ENCODE peak calls at places on chromosomes 12 and 14, in seven cellular contexts. B, T, W, M, E, P and C are unnamed samples.

GRCh38 chr14:63725786-63726185 is 2.1 kb downstream of the SGPP1 start:
- DNase-seq in W (no peak), T (no peak), B (no peak), P (no peak), E (no peak), M (no peak), C (no peak)

GRCh38 chr12:24054411-24054810 is 104.9 kb upstream of the SOX5 start:
- DNase-seq in M (no peak), B (no peak), E (no peak), T (no peak), P (no peak), W (no peak), C (no peak)

GRCh38 chr14:53368714-53369191 is 215.6 kb upstream of the DDHD1 start:
- DNase-seq in T (peak), M (no peak), P (no peak), B (no peak), E (peak), W (no peak), C (no peak)

GRCh38 chr14:62185078-62185477 is 422.9 kb downstream of the SNAPC1 start:
- DNase-seq in P (no peak), W (no peak), T (no peak), M (no peak), E (no peak), B (no peak), C (no peak)

GRCh38 chr12:94150483-94151225 is 2.3 kb downstream of the PLXNC1 start:
- DNase-seq in W (no peak), E (no peak), T (no peak), P (no peak), B (no peak), M (no peak), C (no peak)

GRCh38 chr12:24668563-24668962 is 280.3 kb downstream of the BCAT1 start:
- DNase-seq in E (no peak), W (no peak), B (no peak), P (no peak), T (no peak), M (no peak), C (no peak)

GRCh38 chr12:100251917-100252316 is 15.0 kb downstream of the DEPDC4 start:
- DNase-seq in E (no peak), B (no peak), T (no peak), M (no peak), P (no peak), W (no peak), C (no peak)

GRCh38 chr12:68451261-68452091 is 119.3 kb upstream of the MDM1 start:
- DNase-seq in M (no peak), B (no peak), W (no peak), P (no peak), T (peak), E (peak), C (no peak)

GRCh38 chr14:32998433-32998832 is 59.8 kb downstream of the NPAS3 start:
- DNase-seq in B (no peak), W (no peak), M (no peak), P (no peak), E (no peak), T (no peak), C (no peak)

GRCh38 chr14:64501326-64502171 is 2.1 kb downstream of the ZBTB25 start:
- DNase-seq in P (no peak), W (no peak), E (no peak), T (no peak), B (no peak), M (peak), C (no peak)

GRCh38 chr12:7017870-7018349 is 366 bp downstream of the LPCAT3 start:
- DNase-seq in W (peak), P (no peak), E (no peak), B (no peak), M (no peak), T (no peak), C (no peak)

GRCh38 chr12:110015132-110015531 is 15.9 kb downstream of the ANKRD13A start:
- DNase-seq in B (no peak), E (no peak), W (no peak), P (no peak), M (no peak), T (no peak), C (no peak)

GRCh38 chr12:112430929-112431328 is 12.2 kb downstream of the PTPN11 start:
- DNase-seq in P (no peak), T (no peak), E (no peak), M (no peak), W (no peak), B (no peak), C (no peak)

GRCh38 chr12:13537623-13538022 is 341.1 kb downstream of the EMP1 start:
- DNase-seq in E (no peak), B (no peak), P (no peak), T (no peak), M (no peak), W (no peak), C (no peak)

GRCh38 chr14:94844593-94844992 is 74.7 kb upstream of the GSC start:
- DNase-seq in P (no peak), B (no peak), T (no peak), M (no peak), W (no peak), E (no peak), C (no peak)

GRCh38 chr12:117365072-117365616 is 3.7 kb upstream of the NOS1 start:
- DNase-seq in B (no peak), M (no peak), W (no peak), P (no peak), E (no peak), T (no peak), C (no peak)

GRCh38 chr14:68977741-68978549 is 1.2 kb downstream of the ACTN1 start:
- DNase-seq in M (peak), E (peak), T (no peak), P (peak), W (peak), B (no peak), C (peak)

GRCh38 chr12:5391638-5392037 is 40.3 kb upstream of the NTF3 start:
- DNase-seq in B (no peak), P (no peak), T (no peak), E (no peak), W (no peak), M (no peak), C (no peak)

GRCh38 chr12:116879509-116880212 is 1.6 kb downstream of the HRK start:
- DNase-seq in B (no peak), M (no peak), E (no peak), T (no peak), P (no peak), W (no peak), C (no peak)

GRCh38 chr12:24038211-24038997 is 88.9 kb upstream of the SOX5 start:
- DNase-seq in W (no peak), P (no peak), M (no peak), B (no peak), T (no peak), E (no peak), C (no peak)

GRCh38 chr14:92890830-92891598 is 31.9 kb upstream of the CHGA start:
- DNase-seq in M (no peak), P (no peak), T (no peak), E (no peak), B (no peak), W (no peak), C (no peak)

GRCh38 chr12:23140710-23141109 is 515.7 kb downstream of the ETNK1 start:
- DNase-seq in W (no peak), M (no peak), B (no peak), T (no peak), P (no peak), E (no peak), C (no peak)

GRCh38 chr12:102702447-102703114 is 214.5 kb downstream of the PAH start:
- DNase-seq in P (peak), E (peak), M (peak), T (peak), W (no peak), B (no peak), C (no peak)

GRCh38 chr12:3272958-3273357 is 195.8 kb downstream of the TSPAN9 start:
- DNase-seq in T (no peak), M (no peak), P (no peak), W (no peak), B (no peak), E (no peak), C (no peak)

GRCh38 chr14:67918838-67919237 is 99.3 kb downstream of the RAD51B start:
- DNase-seq in M (no peak), E (no peak), B (no peak), P (no peak), W (no peak), T (no peak), C (no peak)

GRCh38 chr12:94704452-94704871 is 54.1 kb upstream of the TMCC3 start:
- DNase-seq in W (no peak), T (peak), B (no peak), E (peak), M (no peak), P (no peak), C (no peak)

GRCh38 chr12:121720762-121721161 is 8.2 kb downstream of the TMEM120B start:
- DNase-seq in P (no peak), B (no peak), W (no peak), M (no peak), T (no peak), E (no peak), C (no peak)

GRCh38 chr12:27220057-27220987 is 23.8 kb upstream of the STK38L start:
- DNase-seq in P (no peak), E (no peak), W (no peak), T (no peak), B (no peak), M (no peak), C (no peak)

GRCh38 chr12:101745481-101745880 is 6.2 kb upstream of the SYCP3 start:
- DNase-seq in M (no peak), P (no peak), T (no peak), W (no peak), B (no peak), E (no peak), C (no peak)

GRCh38 chr12:25328082-25328712 is 77.5 kb upstream of the KRAS start:
- DNase-seq in P (no peak), T (no peak), E (no peak), B (no peak), M (no peak), W (no peak), C (no peak)

GRCh38 chr14:36518586-36519430 is 1.2 kb downstream of the NKX2-1 start:
- DNase-seq in P (no peak), B (no peak), E (no peak), W (no peak), M (no peak), T (no peak), C (peak)

GRCh38 chr12:7645395-7646177 is 20.1 kb downstream of the APOBEC1 start:
- DNase-seq in P (no peak), M (no peak), T (no peak), B (no peak), W (no peak), E (no peak), C (no peak)

GRCh38 chr12:132161796-132162507 is 17.7 kb downstream of the NOC4L start:
- DNase-seq in B (no peak), T (no peak), P (no peak), W (no peak), M (no peak), E (no peak), C (no peak)

GRCh38 chr12:132164426-132164825 is 20.2 kb downstream of the NOC4L start:
- DNase-seq in T (no peak), B (no peak), W (no peak), M (no peak), P (no peak), E (no peak), C (no peak)

GRCh38 chr12:132162508-132163031 is 18.3 kb downstream of the NOC4L start:
- DNase-seq in P (no peak), E (no peak), M (peak), W (no peak), T (peak), B (no peak), C (no peak)

GRCh38 chr12:132163911-132164288 is 19.6 kb downstream of the NOC4L start:
- DNase-seq in T (no peak), P (no peak), E (no peak), M (no peak), B (no peak), W (no peak), C (no peak)

GRCh38 chr12:132163041-132163910 is 19.0 kb downstream of the NOC4L start:
- DNase-seq in E (no peak), T (no peak), P (no peak), W (no peak), M (peak), B (no peak), C (no peak)
- TF ChIP-seq CTCF in E (no peak), T (no peak), P (no peak), W (no peak), M (no peak), B (no peak), C (no peak)

GRCh38 chr12:30989754-30990153 is 63.2 kb downstream of the TSPAN11 start:
- DNase-seq in E (no peak), B (no peak), P (peak), T (no peak), W (no peak), M (peak), C (no peak)
- TF ChIP-seq CTCF in E (peak), B (peak), P (no peak), T (peak), W (no peak), M (no peak), C (peak)

DNA sequence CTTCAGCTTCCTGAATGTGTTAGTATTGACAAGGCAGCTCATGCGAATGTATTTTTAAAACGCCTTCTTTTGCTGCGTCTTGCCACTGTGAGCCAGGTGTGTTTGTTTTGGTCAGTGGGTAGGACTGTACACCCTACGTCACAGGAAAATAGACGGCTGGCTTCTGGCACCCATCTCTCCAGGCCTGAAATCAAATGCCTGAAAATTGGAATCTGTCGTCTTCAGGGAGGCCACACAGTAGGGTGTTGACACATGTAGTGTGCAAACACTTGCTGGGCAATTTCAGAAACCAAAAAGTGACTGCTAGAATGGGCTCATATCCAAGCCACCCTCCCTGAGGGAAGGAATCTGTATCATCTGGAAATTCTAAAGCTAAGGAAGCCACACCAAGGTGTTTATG is 209.3 kb downstream of the TTC8 start:
- DNase-seq in T (no peak), E (no peak), W (no peak), M (peak), B (no peak), P (no peak), C (no peak)
- TF ChIP-seq CTCF in T (no peak), E (no peak), W (no peak), M (no peak), B (no peak), P (no peak), C (no peak)

GRCh38 chr12:49283541-49284429 is 11.2 kb upstream of the PRPH start:
- DNase-seq in E (no peak), M (no peak), P (no peak), T (no peak), B (no peak), W (no peak), C (no peak)
- TF ChIP-seq CTCF in E (peak), M (no peak), P (no peak), T (no peak), B (no peak), W (no peak), C (no peak)

DNA sequence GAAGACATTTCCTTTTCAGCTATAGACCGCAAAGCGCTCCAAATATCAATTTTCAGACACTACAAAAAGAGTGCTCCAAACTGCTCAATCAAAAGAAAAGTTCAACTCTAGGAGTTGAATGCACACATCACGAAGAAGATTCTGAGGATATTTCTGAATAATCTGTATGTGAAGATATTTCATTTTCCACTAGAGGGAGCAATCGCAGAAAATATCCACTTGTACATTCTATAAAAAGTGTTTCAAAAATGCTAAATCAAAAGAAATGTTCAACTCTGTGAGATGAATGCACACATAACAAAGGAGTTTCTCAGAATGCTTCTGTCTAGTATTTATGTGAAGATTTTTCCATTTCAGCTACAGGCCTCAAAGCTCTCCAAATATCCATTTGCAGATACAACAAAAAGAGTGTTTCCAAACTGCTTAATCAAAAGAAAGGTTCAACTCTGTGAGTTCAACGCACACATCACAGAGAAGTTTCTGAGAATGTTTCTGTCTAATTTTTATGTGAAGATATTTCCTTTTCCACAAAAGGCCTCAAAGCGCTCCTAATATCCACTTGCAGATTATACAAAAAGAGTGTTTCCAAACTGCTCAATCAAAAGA is 643.8 kb upstream of the ALG10B start:
- DNase-seq in M (no peak), W (no peak), B (no peak), P (no peak), E (no peak), T (no peak), C (no peak)
- TF ChIP-seq CTCF in M (no peak), W (no peak), B (peak), P (peak), E (no peak), T (no peak), C (no peak)

GRCh38 chr12:51390457-51391046 is 654 bp downstream of the GALNT6 start:
- DNase-seq in E (no peak), M (no peak), B (no peak), P (no peak), T (no peak), W (no peak), C (no peak)
- TF ChIP-seq CTCF in E (no peak), M (no peak), B (no peak), P (no peak), T (no peak), W (no peak), C (no peak)

DNA sequence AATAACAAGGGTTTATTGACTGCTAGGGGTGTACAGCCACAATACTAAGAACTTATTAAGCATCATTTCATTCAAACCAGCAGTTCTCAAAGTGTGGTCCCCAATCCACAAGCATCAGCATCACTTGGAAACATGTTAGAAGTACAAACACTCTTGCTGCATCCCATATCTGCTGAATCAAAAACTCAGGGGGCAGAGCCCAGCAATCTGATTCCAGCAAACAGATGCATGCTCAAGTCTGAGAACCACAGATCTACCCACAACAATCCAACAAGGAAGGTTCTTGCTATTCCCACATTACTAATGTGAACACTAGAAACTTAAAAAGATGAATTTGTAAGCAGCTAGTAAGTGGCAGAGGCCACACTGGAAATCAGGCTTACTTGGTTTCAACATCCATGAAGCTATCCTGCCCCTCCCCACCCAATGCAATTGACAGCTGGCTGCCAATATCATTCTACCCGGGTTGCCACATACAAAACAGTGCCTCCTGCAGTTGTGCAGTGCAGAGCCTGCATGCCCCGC is 6.2 kb downstream of the KRT77 start:
- DNase-seq in B (no peak), M (no peak), P (no peak), W (no peak), T (no peak), E (no peak), C (no peak)
- TF ChIP-seq CTCF in B (no peak), M (no peak), P (no peak), W (no peak), T (no peak), E (no peak), C (no peak)

DNA sequence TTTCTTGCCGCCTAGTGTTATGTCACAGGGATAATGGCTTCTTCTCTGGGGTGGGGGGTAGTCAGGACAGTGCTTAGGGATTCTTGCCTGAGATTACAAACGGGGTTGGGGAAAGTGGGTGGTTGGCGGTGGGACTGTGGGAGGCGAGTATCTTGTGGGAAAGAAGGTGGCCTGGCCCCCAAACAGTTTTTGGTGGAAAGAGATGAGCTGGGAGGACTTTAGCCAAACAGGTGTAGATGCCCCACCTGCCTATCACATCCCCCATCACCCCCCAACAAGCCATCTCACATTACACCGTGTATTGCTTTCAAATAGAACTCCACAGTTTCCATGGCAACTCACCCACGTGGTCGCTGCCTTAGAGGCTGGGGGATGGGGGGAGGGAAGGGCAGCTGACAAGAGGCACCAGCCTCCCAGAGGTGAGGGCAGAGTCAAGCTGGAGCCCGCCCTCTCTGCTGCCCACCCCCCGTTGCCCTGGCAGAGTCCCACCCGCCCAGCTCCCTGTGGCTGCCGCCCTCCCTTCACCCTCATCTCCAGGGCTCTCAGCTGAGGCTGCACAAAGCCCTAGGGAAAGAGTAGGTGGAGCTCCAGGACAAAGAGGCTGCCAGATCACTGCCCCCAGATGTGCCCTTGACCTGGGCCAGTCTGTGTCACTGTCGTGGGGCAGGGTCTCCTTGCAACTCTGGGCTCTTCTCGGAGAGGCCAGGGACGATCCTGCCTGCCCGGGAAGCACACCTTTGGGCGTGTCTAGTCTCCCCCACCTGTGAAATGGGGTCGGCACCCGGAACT is 98.3 kb downstream of the LRRC74A start:
- DNase-seq in T (no peak), E (no peak), B (no peak), P (peak), M (no peak), W (no peak), C (no peak)
- TF ChIP-seq CTCF in T (no peak), E (no peak), B (no peak), P (no peak), M (no peak), W (no peak), C (no peak)